ENCODE peak calls at places on chromosome 20, in five cellular contexts. X is EH, E is endothelial cell, Y is activated T-cell treated with anti-CD3 and anti-CD28 coated beads for 1 hour, C is GDM1. I is an unnamed sample.

GRCh38 chr20:56820984-56821383 is 191.9 kb downstream of the TFAP2C start:
- DNase-seq in X (no peak), C (no peak), Y (no peak), E (no peak), I (no peak)

GRCh38 chr20:56359212-56360132 is 698 bp downstream of the FAM210B start:
- DNase-seq in X (peak; percentile 76), Y (peak; percentile 7), C (no peak), E (peak; percentile 46), I (peak; percentile 17)

GRCh38 chr20:37522258-37523011 is 1.4 kb downstream of the NNAT start:
- DNase-seq in E (no peak), C (no peak), Y (no peak), X (no peak), I (peak; percentile 4)

GRCh38 chr20:9241232-9241692 is 172.4 kb downstream of the PLCB4 start:
- DNase-seq in C (no peak), X (peak; percentile 79), E (no peak), Y (no peak), I (no peak)

GRCh38 chr20:53921443-53921973 is 148.9 kb downstream of the BCAS1 start:
- DNase-seq in X (no peak), Y (no peak), C (no peak), E (no peak), I (no peak)

GRCh38 chr20:50295762-50296449 is 105.3 kb downstream of the CEBPB start:
- DNase-seq in X (no peak), C (no peak), Y (no peak), E (no peak), I (no peak)

GRCh38 chr20:41342474-41343464 is 2.1 kb downstream of the LPIN3 start:
- DNase-seq in Y (no peak), C (no peak), X (no peak), E (no peak), I (no peak)

GRCh38 chr20:52033313-52033712 is 158.3 kb downstream of the ZFP64 start:
- DNase-seq in X (peak; percentile 8), C (no peak), Y (no peak), E (no peak), I (no peak)

GRCh38 chr20:35539756-35540212 is 2.1 kb upstream of the ERGIC3 start:
- DNase-seq in Y (no peak), E (peak; percentile 57), X (no peak), C (no peak), I (peak; percentile 30)

GRCh38 chr20:61736001-61736635 is 329.6 kb downstream of the TAF4 start:
- DNase-seq in C (no peak), X (no peak), E (no peak), Y (no peak), I (no peak)

GRCh38 chr20:10521068-10521834 is 86.1 kb downstream of the SLX4IP start:
- DNase-seq in C (peak; percentile 35), Y (no peak), E (no peak), X (peak; percentile 92), I (no peak)

GRCh38 chr20:4894981-4895381 is 106.3 kb downstream of the SLC23A2 start:
- DNase-seq in X (no peak), Y (no peak), E (no peak), C (peak; percentile 36), I (no peak)

GRCh38 chr20:25039697-25040437 is 18.1 kb downstream of the ACSS1 start:
- DNase-seq in E (no peak), X (peak; percentile 54), C (no peak), Y (no peak), I (no peak)

GRCh38 chr20:46940616-46941015 is 46.0 kb downstream of the EYA2 start:
- DNase-seq in E (no peak), C (no peak), X (no peak), Y (no peak), I (no peak)

GRCh38 chr20:52493177-52493711 is 301.7 kb upstream of the ZFP64 start:
- DNase-seq in X (peak; percentile 73), E (peak; percentile 16), Y (no peak), C (peak; percentile 6), I (no peak)

GRCh38 chr20:57435498-57436222 is 44.5 kb downstream of the RBM38 start:
- DNase-seq in Y (peak; percentile 27), C (no peak), X (no peak), E (no peak), I (no peak)

I was measured in activated B cell treated with CpG ODN at 0.5 μM for 24 hours.